ENCODE peak calls at places on chromosomes 16 and 17, in four cellular contexts. N is stimulated activated CD4-positive, alpha-beta T cell treated with anti-CD3 and anti-CD28 coated beads, Interleukin-15, amount 100 ng/mL, for 48 hours; O is hepatic stellate cell; X is NCI-H1105 treated with DMSO at 0.1 percent for 48 hours. P is an unnamed sample.

GRCh38 chr17:79800325-79801155 is 3.7 kb upstream of the CBX8 start:
- DNase-seq in N (no peak), X (peak), O (no peak), P (no peak)

GRCh38 chr17:58268774-58269556 is 11.8 kb downstream of the MPO start:
- DNase-seq in N (no peak), X (no peak), O (no peak), P (no peak)

GRCh38 chr17:58960068-58960467 is 146.6 kb downstream of the TRIM37 start:
- DNase-seq in N (no peak), X (peak), O (peak), P (peak)

GRCh38 chr16:4687946-4688673 is 5.3 kb upstream of the NUDT16L1 start:
- DNase-seq in O (no peak), X (no peak), N (no peak), P (no peak)

GRCh38 chr17:78995022-78995760 is 14.4 kb downstream of the CANT1 start:
- DNase-seq in N (no peak), X (no peak), O (no peak), P (no peak)

GRCh38 chr17:77886387-77886728 is 72.1 kb upstream of the TNRC6C start:
- DNase-seq in X (no peak), N (no peak), O (no peak), P (no peak)

GRCh38 chr17:13601317-13601775 is 383 bp downstream of the HS3ST3A1 start:
- DNase-seq in O (peak), X (peak), N (no peak), P (peak)

GRCh38 chr16:11675561-11676511 is 7.6 kb downstream of the SNN start:
- DNase-seq in X (no peak), O (no peak), N (no peak), P (no peak)

GRCh38 chr16:49716268-49716667 is 139.6 kb downstream of the ZNF423 start:
- DNase-seq in X (no peak), O (no peak), N (no peak), P (no peak)

GRCh38 chr17:2926019-2926650 is 129.9 kb downstream of the RAP1GAP2 start:
- DNase-seq in N (no peak), X (no peak), O (no peak), P (peak)

GRCh38 chr17:17150450-17150804 is 55.7 kb downstream of the PLD6 start:
- DNase-seq in N (no peak), X (no peak), O (no peak), P (no peak)

GRCh38 chr16:6682142-6682811 is 650.4 kb upstream of the RBFOX1 start:
- DNase-seq in X (no peak), O (no peak), N (no peak), P (no peak)

GRCh38 chr16:10080031-10080772 is 102.0 kb downstream of the GRIN2A start:
- DNase-seq in X (no peak), O (peak), N (no peak), P (peak)

GRCh38 chr16:75836377-75837010 is 110.2 kb upstream of the CPHXL start:
- DNase-seq in O (no peak), N (no peak), X (no peak), P (no peak)

P was measured in AG08395.